ENCODE peak calls at places on chromosomes 3 and 15, in seven cellular contexts. O is H7; A is fibroblast of gingiva; F is left lung; H is adrenal gland; I is heart left ventricle; B is activated CD4-positive, alpha-beta T cell treated with anti-CD3 and anti-CD28 coated beads for 24 hours. X is an unnamed sample.

GRCh38 chr3:150314248-150315027 is 93.7 kb upstream of the TSC22D2 start:
- DNase-seq in F (peak), H (no peak), O (no peak), A (no peak), B (no peak), I (no peak), X (no peak)

GRCh38 chr3:194840661-194841514 is 155.2 kb downstream of the FAM43A start:
- DNase-seq in F (no peak), I (peak), A (no peak), O (no peak), H (peak), B (no peak), X (no peak)

GRCh38 chr3:31636063-31636462 is 103.3 kb downstream of the STT3B start:
- DNase-seq in F (no peak), O (no peak), A (peak), I (no peak), B (no peak), H (no peak), X (no peak)

GRCh38 chr15:49696441-49696840 is 75.6 kb downstream of the DTWD1 start:
- DNase-seq in F (no peak), O (no peak), A (peak), I (no peak), H (no peak), B (no peak), X (no peak)

GRCh38 chr15:65054333-65055200 is 9.4 kb downstream of the SLC51B start:
- DNase-seq in O (peak), H (peak), F (peak), I (peak), B (peak), A (peak), X (no peak)

GRCh38 chr15:28975766-28976179 is 90.0 kb downstream of the APBA2 start:
- DNase-seq in B (peak), F (no peak), H (peak), A (peak), O (peak), I (no peak), X (no peak)

GRCh38 chr3:177977381-177978158 is 558.7 kb upstream of the KCNMB2 start:
- DNase-seq in A (peak), F (no peak), H (no peak), B (no peak), O (no peak), I (no peak), X (no peak)

GRCh38 chr3:46065294-46065705 is 38.0 kb upstream of the XCR1 start:
- DNase-seq in A (no peak), O (no peak), I (peak), B (peak), F (no peak), H (peak), X (no peak)

X was measured in GM12864.